ENCODE peak calls at places on chromosomes 16 and 17, in four cellular contexts. Z is adrenal gland, P is HFF-Myc, U is HCT116. M is an unnamed sample.

GRCh38 chr16:67727521-67728485 is 8.7 kb upstream of the GFOD2 start:
- DNase-seq in U (no peak), Z (no peak), P (no peak), M (no peak)

GRCh38 chr16:71564377-71564967 is 12.4 kb downstream of the TAT start:
- DNase-seq in U (no peak), P (no peak), Z (no peak), M (peak)

GRCh38 chr17:74192950-74193781 is 10.3 kb upstream of the RPL38 start:
- DNase-seq in Z (peak), P (no peak), U (no peak), M (no peak)

GRCh38 chr16:84461504-84462295 is 42.8 kb downstream of the MEAK7 start:
- DNase-seq in P (no peak), Z (no peak), U (no peak), M (no peak)

GRCh38 chr16:30948956-30949654 is at the start of gene ORAI3:
- DNase-seq in Z (peak), P (no peak), U (no peak), M (no peak)

GRCh38 chr17:82891911-82892310 is 52.1 kb upstream of the ZNF750 start:
- DNase-seq in Z (no peak), U (no peak), P (no peak), M (no peak)

GRCh38 chr16:20899503-20900298 is 457 bp downstream of the DCUN1D3 start:
- DNase-seq in U (no peak), P (no peak), Z (no peak), M (no peak)

GRCh38 chr17:79027274-79027924 is 3.4 kb downstream of the C1QTNF1 start:
- DNase-seq in U (no peak), P (no peak), Z (peak), M (no peak)

GRCh38 chr17:78781339-78782304 is at the start of gene CYTH1:
- DNase-seq in Z (peak), P (no peak), U (no peak), M (no peak)

GRCh38 chr17:19440421-19440820 is 29.4 kb downstream of the RNF112 start:
- DNase-seq in Z (no peak), U (no peak), P (no peak), M (no peak)

GRCh38 chr16:17364319-17365210 is 106.2 kb downstream of the XYLT1 start:
- DNase-seq in U (no peak), Z (peak), P (peak), M (no peak)

GRCh38 chr17:73318861-73319260 is 7.1 kb upstream of the CDC42EP4 start:
- DNase-seq in U (no peak), P (no peak), Z (no peak), M (no peak)

GRCh38 chr17:4369557-4370230 is 3.2 kb upstream of the UBE2G1 start:
- DNase-seq in Z (no peak), P (no peak), U (no peak), M (no peak)

GRCh38 chr17:12730931-12731521 is 58.3 kb upstream of the ARHGAP44 start:
- DNase-seq in Z (peak), P (no peak), U (peak), M (no peak)

GRCh38 chr17:79483842-79484241 is 127.0 kb downstream of the RBFOX3 start:
- DNase-seq in Z (no peak), U (no peak), P (no peak), M (no peak)

GRCh38 chr17:8946476-8946875 is 19.0 kb downstream of the PIK3R5 start:
- DNase-seq in Z (no peak), U (no peak), P (no peak), M (no peak)

GRCh38 chr16:85112364-85112763 is at the start of gene CIBAR2:
- DNase-seq in Z (no peak), P (no peak), U (no peak), M (no peak)

GRCh38 chr17:35708951-35709350 is 22.5 kb upstream of the RASL10B start:
- DNase-seq in U (no peak), P (no peak), Z (no peak), M (no peak)

GRCh38 chr16:19131809-19132777 is 18.3 kb downstream of the ITPRIPL2 start:
- DNase-seq in U (no peak), Z (no peak), P (no peak), M (no peak)

GRCh38 chr17:882827-883585 is 96.6 kb downstream of the NXN start:
- DNase-seq in Z (peak), U (no peak), P (no peak), M (no peak)

GRCh38 chr16:74769791-74770190 is 4.8 kb downstream of the FA2H start:
- DNase-seq in U (no peak), P (no peak), Z (no peak), M (no peak)

GRCh38 chr16:84390131-84390785 is 21.9 kb downstream of the ATP2C2 start:
- DNase-seq in P (no peak), Z (no peak), U (no peak), M (no peak)

GRCh38 chr16:30609002-30609927 is 924 bp downstream of the ZNF689 start:
- DNase-seq in P (no peak), Z (peak), U (no peak), M (no peak)

GRCh38 chr16:22065252-22065651 is 27.1 kb upstream of the VWA3A start:
- DNase-seq in U (no peak), P (no peak), Z (no peak), M (no peak)

GRCh38 chr17:31048780-31049179 is 46.0 kb upstream of the NF1 start:
- DNase-seq in P (no peak), U (no peak), Z (no peak), M (no peak)

GRCh38 chr17:32302860-32303649 is 37.4 kb downstream of the RHBDL3 start:
- DNase-seq in P (no peak), U (no peak), Z (peak), M (no peak)

GRCh38 chr17:45310380-45311324 is 6.2 kb downstream of the MAP3K14 start:
- DNase-seq in U (no peak), Z (peak), P (no peak), M (no peak)

GRCh38 chr17:78793415-78793814 is 11.3 kb upstream of the CYTH1 start:
- DNase-seq in P (no peak), U (no peak), Z (no peak), M (no peak)

GRCh38 chr17:83058478-83059167 is 20.8 kb upstream of the METRNL start:
- DNase-seq in P (no peak), U (no peak), Z (no peak), M (no peak)

GRCh38 chr16:84423416-84423837 is 55.1 kb downstream of the ATP2C2 start:
- DNase-seq in U (peak), P (peak), Z (no peak), M (peak)

GRCh38 chr17:34207572-34207971 is 47.5 kb upstream of the CCL2 start:
- DNase-seq in Z (no peak), P (no peak), U (no peak), M (no peak)

GRCh38 chr17:67212716-67213417 is 32.1 kb downstream of the HELZ start:
- DNase-seq in P (no peak), Z (no peak), U (no peak), M (no peak)

GRCh38 chr17:76395980-76396379 is 11.6 kb downstream of the SPHK1 start:
- DNase-seq in Z (no peak), P (no peak), U (no peak), M (no peak)

GRCh38 chr17:48429638-48430586 is at the start of gene SKAP1:
- DNase-seq in Z (no peak), U (no peak), P (no peak), M (no peak)

GRCh38 chr16:11692171-11692570 is 23.9 kb downstream of the SNN start:
- DNase-seq in Z (no peak), U (no peak), P (no peak), M (no peak)

GRCh38 chr17:18859256-18859655 is 1.3 kb downstream of the PRPSAP2 start:
- DNase-seq in P (no peak), Z (no peak), U (no peak), M (no peak)

GRCh38 chr17:40432864-40433528 is 10.3 kb upstream of the IGFBP4 start:
- DNase-seq in U (no peak), Z (no peak), P (no peak), M (no peak)

GRCh38 chr16:79950932-79951719 is 350.6 kb upstream of the MAF start:
- DNase-seq in P (no peak), U (no peak), Z (peak), M (no peak)

GRCh38 chr17:5237541-5238016 is 2.9 kb upstream of the SCIMP start:
- DNase-seq in P (peak), U (peak), Z (peak), M (no peak)

DNA sequence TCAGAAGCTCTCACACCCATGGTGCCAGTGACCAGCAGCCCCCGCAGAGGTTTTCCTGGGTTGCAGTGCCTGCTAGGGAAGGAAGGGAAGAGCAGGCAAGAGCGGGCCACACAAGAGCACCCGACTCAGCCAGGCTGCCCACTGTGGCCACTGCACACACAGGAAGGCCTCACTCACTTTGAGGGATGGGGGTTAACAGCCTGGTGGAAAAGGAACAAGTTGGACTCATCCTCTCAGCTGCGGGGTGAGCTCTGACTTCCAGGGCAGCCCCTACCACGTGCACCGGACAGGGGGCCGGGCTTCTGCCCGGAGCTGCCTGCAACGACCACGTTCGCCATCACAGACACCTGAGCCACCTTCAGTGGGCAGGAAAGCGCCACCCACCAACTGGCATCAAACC is 8.1 kb downstream of the P4HB start:
- DNase-seq in U (no peak), P (no peak), Z (no peak), M (no peak)
- TF ChIP-seq CTCF in U (no peak), P (no peak), Z (no peak), M (no peak)

GRCh38 chr16:88988980-88989791 is 12.2 kb upstream of the CBFA2T3 start:
- DNase-seq in P (no peak), Z (no peak), U (no peak), M (no peak)
- H3K4me3 ChIP-seq in P (no peak), Z (no peak), U (no peak), M (no peak)

GRCh38 chr16:69542974-69543373 is 22.8 kb upstream of the NFAT5 start:
- DNase-seq in Z (no peak), P (no peak), U (no peak), M (no peak)

DNA sequence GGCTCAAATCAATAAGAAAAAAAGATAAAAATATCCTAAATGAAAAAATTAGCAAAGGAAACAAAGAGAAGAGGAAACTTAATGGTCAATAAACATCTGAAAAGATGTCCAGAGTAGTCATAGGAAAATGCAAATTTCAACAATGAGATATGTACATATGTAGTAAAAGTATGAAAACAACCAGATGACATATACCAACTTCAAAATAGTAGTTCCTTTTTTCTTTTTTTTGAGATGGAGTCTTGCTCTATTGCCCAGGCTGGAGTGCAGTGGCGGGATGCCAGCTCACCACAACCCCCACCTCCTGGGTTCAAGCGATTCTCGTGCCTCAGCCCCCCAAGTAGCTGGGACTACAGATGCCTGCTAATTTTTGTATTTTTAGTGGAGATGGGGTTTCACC is 21.7 kb upstream of the NFAT5 start:
- DNase-seq in P (no peak), U (no peak), Z (no peak), M (no peak)
- TF ChIP-seq CTCF in P (no peak), U (no peak), Z (no peak), M (no peak)

GRCh38 chr17:57370051-57370581 is 113.8 kb downstream of the MSI2 start:
- DNase-seq in U (no peak), P (no peak), Z (peak), M (peak)

GRCh38 chr17:57370583-57370982 is 114.3 kb downstream of the MSI2 start:
- DNase-seq in U (no peak), P (no peak), Z (no peak), M (no peak)

GRCh38 chr17:57368637-57369336 is 112.5 kb downstream of the MSI2 start:
- DNase-seq in U (no peak), P (no peak), Z (no peak), M (no peak)

GRCh38 chr17:57372156-57372555 is 115.8 kb downstream of the MSI2 start:
- DNase-seq in Z (no peak), U (peak), P (no peak), M (no peak)

GRCh38 chr17:57369509-57369945 is 113.2 kb downstream of the MSI2 start:
- DNase-seq in P (peak), Z (no peak), U (no peak), M (no peak)
- H3K4me3 ChIP-seq in P (no peak), Z (no peak), U (no peak), M (peak)

DNA sequence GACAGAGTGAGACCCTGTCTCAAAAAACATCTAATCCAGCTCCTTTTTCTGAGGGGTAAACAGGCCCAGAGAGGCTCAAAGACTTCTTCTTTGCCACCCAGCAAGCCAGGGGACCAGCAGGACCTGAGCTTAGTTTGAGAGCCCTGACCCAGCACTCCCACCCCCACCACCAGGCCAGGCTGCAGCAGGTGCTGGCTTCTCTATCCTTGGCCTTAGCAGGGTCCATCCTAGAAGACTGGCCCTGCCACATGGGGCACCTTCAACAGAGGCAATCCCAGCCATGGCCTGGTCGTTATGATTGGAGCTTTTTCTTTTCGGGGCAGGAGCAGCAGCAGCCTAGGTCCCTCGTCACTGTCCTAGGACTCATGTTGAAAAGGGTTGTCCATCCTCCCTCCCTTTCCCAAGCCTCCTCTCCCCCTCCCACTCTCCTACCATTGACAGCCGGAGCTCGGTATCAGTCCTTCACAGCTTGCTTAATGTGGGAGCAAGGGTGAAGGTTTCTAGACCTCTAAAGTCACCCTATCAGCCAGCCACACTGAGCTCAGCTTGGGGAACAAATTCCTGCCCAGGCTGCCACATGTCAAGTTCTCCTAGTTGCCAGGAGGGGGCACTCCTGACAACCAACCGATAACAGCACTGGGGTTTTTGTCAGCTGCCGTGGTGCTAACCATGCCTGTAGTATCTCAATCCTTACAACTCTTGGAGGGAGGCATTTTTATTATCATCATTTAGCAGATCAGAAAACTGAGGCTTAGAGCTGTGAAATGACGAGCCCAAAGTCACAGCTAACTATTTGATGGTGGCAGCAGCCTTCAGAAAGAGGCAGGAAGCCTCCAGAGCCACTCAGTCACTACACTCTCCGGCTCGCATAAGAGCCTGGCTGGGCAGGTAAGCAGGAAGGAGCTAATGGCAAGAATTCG is 11.2 kb downstream of the MRPL27 start:
- DNase-seq in P (peak), Z (peak), U (peak), M (peak)
- TF ChIP-seq CTCF in P (peak), Z (peak), U (peak), M (peak)

GRCh38 chr17:28946239-28946638 is 5.1 kb downstream of the PHF12 start:
- DNase-seq in P (no peak), Z (no peak), U (no peak), M (peak)

GRCh38 chr17:28941251-28941650 is 10.1 kb downstream of the PHF12 start:
- DNase-seq in P (no peak), Z (no peak), U (no peak), M (no peak)

GRCh38 chr17:28942925-28943324 is 8.4 kb downstream of the PHF12 start:
- DNase-seq in U (no peak), P (no peak), Z (no peak), M (no peak)

GRCh38 chr17:28944862-28945741 is 6.2 kb downstream of the PHF12 start:
- DNase-seq in P (no peak), Z (no peak), U (no peak), M (no peak)

GRCh38 chr17:28944343-28944742 is 7.0 kb downstream of the PHF12 start:
- DNase-seq in Z (no peak), P (no peak), U (no peak), M (no peak)
- H3K4me3 ChIP-seq in Z (no peak), P (no peak), U (no peak), M (no peak)

GRCh38 chr17:72116692-72117469 is 3.9 kb upstream of the SOX9 start:
- DNase-seq in P (no peak), Z (no peak), U (no peak), M (no peak)

GRCh38 chr17:72111374-72111773 is 9.4 kb upstream of the SOX9 start:
- DNase-seq in U (no peak), Z (no peak), P (no peak), M (no peak)

GRCh38 chr17:72115789-72116520 is 4.9 kb upstream of the SOX9 start:
- DNase-seq in P (no peak), Z (no peak), U (no peak), M (no peak)

GRCh38 chr17:72110953-72111339 is 9.9 kb upstream of the SOX9 start:
- DNase-seq in Z (no peak), U (no peak), P (no peak), M (no peak)

DNA sequence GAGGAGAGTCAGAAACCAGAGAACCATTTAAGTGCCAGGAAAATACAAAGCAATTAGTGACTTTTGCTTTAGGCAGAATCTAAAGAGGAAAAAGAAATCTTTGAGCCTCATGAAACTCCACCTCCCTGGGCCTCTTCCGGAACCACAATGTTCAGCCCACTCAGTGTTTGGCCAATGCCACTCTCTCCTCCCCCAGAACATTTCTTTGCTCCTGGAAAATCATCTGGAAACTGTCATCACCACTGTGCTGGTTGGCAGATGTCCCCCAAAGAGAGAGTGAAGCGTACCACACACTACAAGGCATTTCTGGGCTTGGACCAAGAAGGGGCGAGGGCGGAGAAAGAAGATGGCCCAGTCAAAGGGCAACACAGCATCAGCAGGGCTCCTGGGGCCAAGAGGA is 7.1 kb upstream of the SOX9 start:
- DNase-seq in U (no peak), Z (no peak), P (no peak), M (no peak)
- TF ChIP-seq CTCF in U (no peak), Z (no peak), P (no peak), M (no peak)

GRCh38 chr16:69188716-69189115 is 1.8 kb downstream of the SNTB2 start:
- DNase-seq in U (no peak), Z (no peak), P (no peak), M (no peak)
- H3K4me3 ChIP-seq in U (no peak), Z (peak), P (peak), M (peak)

M was measured in epithelial cell of proximal tubule.